ENCODE peak calls at places on chromosomes 13 and 19, in four cellular contexts. One of them, this sample, is unnamed.
A peak's percentile ranks its signal among the peaks of the same experiment; 100 is the strongest.

GRCh38 chr13:109479991-109480696 is 306.2 kb downstream of the IRS2 start:
- DNase-seq in activated T-cell treated with anti-CD3 and anti-CD28 coated beads, Interleukin-2, amount 50 U/mL, for 24 hours: no peak
- DNase-seq in activated CD4-positive, alpha-beta T cell treated with anti-CD3 and anti-CD28 coated beads for 36 hours: no peak
- DNase-seq in esophagus squamous epithelium: no peak
- DNase-seq in this sample: no peak

GRCh38 chr13:48579167-48579918 is 46.5 kb upstream of the RCBTB2 start:
- DNase-seq in activated T-cell treated with anti-CD3 and anti-CD28 coated beads, Interleukin-2, amount 50 U/mL, for 24 hours: no peak
- DNase-seq in activated CD4-positive, alpha-beta T cell treated with anti-CD3 and anti-CD28 coated beads for 36 hours: no peak
- DNase-seq in esophagus squamous epithelium: no peak
- DNase-seq in this sample: no peak

GRCh38 chr13:51717786-51718398 is 86.1 kb downstream of the DHRS12 start:
- DNase-seq in activated T-cell treated with anti-CD3 and anti-CD28 coated beads, Interleukin-2, amount 50 U/mL, for 24 hours: no peak
- DNase-seq in activated CD4-positive, alpha-beta T cell treated with anti-CD3 and anti-CD28 coated beads for 36 hours: no peak
- DNase-seq in esophagus squamous epithelium: no peak
- DNase-seq in this sample: no peak

GRCh38 chr13:43389573-43389972 is 366.2 kb downstream of the DNAJC15 start:
- DNase-seq in activated T-cell treated with anti-CD3 and anti-CD28 coated beads, Interleukin-2, amount 50 U/mL, for 24 hours: no peak
- DNase-seq in activated CD4-positive, alpha-beta T cell treated with anti-CD3 and anti-CD28 coated beads for 36 hours: no peak
- DNase-seq in esophagus squamous epithelium: no peak
- DNase-seq in this sample: no peak

GRCh38 chr13:30016398-30016797 is 166.0 kb upstream of the UBL3 start:
- DNase-seq in activated T-cell treated with anti-CD3 and anti-CD28 coated beads, Interleukin-2, amount 50 U/mL, for 24 hours: no peak
- DNase-seq in activated CD4-positive, alpha-beta T cell treated with anti-CD3 and anti-CD28 coated beads for 36 hours: no peak
- DNase-seq in esophagus squamous epithelium: no peak
- DNase-seq in this sample: no peak

GRCh38 chr13:27362064-27362751 is 62.2 kb upstream of the GTF3A start:
- DNase-seq in activated T-cell treated with anti-CD3 and anti-CD28 coated beads, Interleukin-2, amount 50 U/mL, for 24 hours: peak; percentile 86
- DNase-seq in activated CD4-positive, alpha-beta T cell treated with anti-CD3 and anti-CD28 coated beads for 36 hours: peak; percentile 89
- DNase-seq in esophagus squamous epithelium: peak; percentile 6
- DNase-seq in this sample: peak; percentile 86

GRCh38 chr13:99425485-99426341 is 75.6 kb upstream of the TM9SF2 start:
- DNase-seq in activated T-cell treated with anti-CD3 and anti-CD28 coated beads, Interleukin-2, amount 50 U/mL, for 24 hours: peak; percentile 63
- DNase-seq in activated CD4-positive, alpha-beta T cell treated with anti-CD3 and anti-CD28 coated beads for 36 hours: peak; percentile 80
- DNase-seq in esophagus squamous epithelium: peak; percentile 11
- DNase-seq in this sample: peak; percentile 28

GRCh38 chr13:31236211-31236786 is 36.5 kb downstream of the B3GLCT start:
- DNase-seq in activated T-cell treated with anti-CD3 and anti-CD28 coated beads, Interleukin-2, amount 50 U/mL, for 24 hours: no peak
- DNase-seq in activated CD4-positive, alpha-beta T cell treated with anti-CD3 and anti-CD28 coated beads for 36 hours: peak; percentile 9
- DNase-seq in esophagus squamous epithelium: no peak
- DNase-seq in this sample: no peak

GRCh38 chr13:106753241-106753640 is 185.3 kb upstream of the ARGLU1 start:
- DNase-seq in activated T-cell treated with anti-CD3 and anti-CD28 coated beads, Interleukin-2, amount 50 U/mL, for 24 hours: no peak
- DNase-seq in activated CD4-positive, alpha-beta T cell treated with anti-CD3 and anti-CD28 coated beads for 36 hours: no peak
- DNase-seq in esophagus squamous epithelium: no peak
- DNase-seq in this sample: peak; percentile 58

GRCh38 chr13:72437458-72437857 is 290.0 kb downstream of the MZT1 start:
- DNase-seq in activated T-cell treated with anti-CD3 and anti-CD28 coated beads, Interleukin-2, amount 50 U/mL, for 24 hours: no peak
- DNase-seq in activated CD4-positive, alpha-beta T cell treated with anti-CD3 and anti-CD28 coated beads for 36 hours: no peak
- DNase-seq in esophagus squamous epithelium: no peak
- DNase-seq in this sample: no peak

GRCh38 chr13:109451726-109452125 is 334.7 kb downstream of the IRS2 start:
- DNase-seq in activated T-cell treated with anti-CD3 and anti-CD28 coated beads, Interleukin-2, amount 50 U/mL, for 24 hours: no peak
- DNase-seq in activated CD4-positive, alpha-beta T cell treated with anti-CD3 and anti-CD28 coated beads for 36 hours: no peak
- DNase-seq in esophagus squamous epithelium: no peak
- DNase-seq in this sample: no peak

GRCh38 chr13:30808600-30808999 is 73.3 kb downstream of the ALOX5AP start:
- DNase-seq in activated T-cell treated with anti-CD3 and anti-CD28 coated beads, Interleukin-2, amount 50 U/mL, for 24 hours: no peak
- DNase-seq in activated CD4-positive, alpha-beta T cell treated with anti-CD3 and anti-CD28 coated beads for 36 hours: peak; percentile 31
- DNase-seq in esophagus squamous epithelium: no peak
- DNase-seq in this sample: no peak

GRCh38 chr13:97753942-97754670 is 199.4 kb upstream of the IPO5 start:
- DNase-seq in activated T-cell treated with anti-CD3 and anti-CD28 coated beads, Interleukin-2, amount 50 U/mL, for 24 hours: no peak
- DNase-seq in activated CD4-positive, alpha-beta T cell treated with anti-CD3 and anti-CD28 coated beads for 36 hours: peak; percentile 31
- DNase-seq in esophagus squamous epithelium: no peak
- DNase-seq in this sample: no peak

GRCh38 chr19:8566855-8567254 is 10.4 kb downstream of the MYO1F start:
- DNase-seq in activated T-cell treated with anti-CD3 and anti-CD28 coated beads, Interleukin-2, amount 50 U/mL, for 24 hours: no peak
- DNase-seq in activated CD4-positive, alpha-beta T cell treated with anti-CD3 and anti-CD28 coated beads for 36 hours: no peak
- DNase-seq in esophagus squamous epithelium: no peak
- DNase-seq in this sample: no peak

GRCh38 chr19:3949294-3949693 is 16.4 kb downstream of the NMRK2 start:
- DNase-seq in activated T-cell treated with anti-CD3 and anti-CD28 coated beads, Interleukin-2, amount 50 U/mL, for 24 hours: no peak
- DNase-seq in activated CD4-positive, alpha-beta T cell treated with anti-CD3 and anti-CD28 coated beads for 36 hours: no peak
- DNase-seq in esophagus squamous epithelium: no peak
- DNase-seq in this sample: no peak

GRCh38 chr19:33428627-33429013 is 55.1 kb downstream of the CEBPG start:
- DNase-seq in activated T-cell treated with anti-CD3 and anti-CD28 coated beads, Interleukin-2, amount 50 U/mL, for 24 hours: no peak
- DNase-seq in activated CD4-positive, alpha-beta T cell treated with anti-CD3 and anti-CD28 coated beads for 36 hours: no peak
- DNase-seq in esophagus squamous epithelium: no peak
- DNase-seq in this sample: no peak

GRCh38 chr19:30557212-30557611 is 185.0 kb downstream of the ZNF536 start:
- DNase-seq in activated T-cell treated with anti-CD3 and anti-CD28 coated beads, Interleukin-2, amount 50 U/mL, for 24 hours: no peak
- DNase-seq in activated CD4-positive, alpha-beta T cell treated with anti-CD3 and anti-CD28 coated beads for 36 hours: no peak
- DNase-seq in esophagus squamous epithelium: no peak
- DNase-seq in this sample: no peak

GRCh38 chr19:41367848-41368301 is 3.9 kb upstream of the B9D2 start:
- DNase-seq in activated T-cell treated with anti-CD3 and anti-CD28 coated beads, Interleukin-2, amount 50 U/mL, for 24 hours: no peak
- DNase-seq in activated CD4-positive, alpha-beta T cell treated with anti-CD3 and anti-CD28 coated beads for 36 hours: no peak
- DNase-seq in esophagus squamous epithelium: no peak
- DNase-seq in this sample: no peak

GRCh38 chr13:107650081-107650701 is 565.1 kb downstream of the LIG4 start:
- DNase-seq in activated T-cell treated with anti-CD3 and anti-CD28 coated beads, Interleukin-2, amount 50 U/mL, for 24 hours: peak; percentile 37
- DNase-seq in activated CD4-positive, alpha-beta T cell treated with anti-CD3 and anti-CD28 coated beads for 36 hours: peak; percentile 60
- DNase-seq in esophagus squamous epithelium: no peak
- DNase-seq in this sample: peak; percentile 46

GRCh38 chr13:64801768-64802167 is 2428.4 kb downstream of the PCDH9 start:
- DNase-seq in activated T-cell treated with anti-CD3 and anti-CD28 coated beads, Interleukin-2, amount 50 U/mL, for 24 hours: no peak
- DNase-seq in activated CD4-positive, alpha-beta T cell treated with anti-CD3 and anti-CD28 coated beads for 36 hours: no peak
- DNase-seq in esophagus squamous epithelium: no peak
- DNase-seq in this sample: no peak

GRCh38 chr19:15911599-15912237 is 13.8 kb upstream of the CYP4F2 start:
- DNase-seq in activated T-cell treated with anti-CD3 and anti-CD28 coated beads, Interleukin-2, amount 50 U/mL, for 24 hours: no peak
- DNase-seq in activated CD4-positive, alpha-beta T cell treated with anti-CD3 and anti-CD28 coated beads for 36 hours: no peak
- DNase-seq in esophagus squamous epithelium: no peak
- DNase-seq in this sample: no peak

GRCh38 chr13:46630419-46631183 is 77.6 kb downstream of the LRCH1 start:
- DNase-seq in activated T-cell treated with anti-CD3 and anti-CD28 coated beads, Interleukin-2, amount 50 U/mL, for 24 hours: no peak
- DNase-seq in activated CD4-positive, alpha-beta T cell treated with anti-CD3 and anti-CD28 coated beads for 36 hours: no peak
- DNase-seq in esophagus squamous epithelium: no peak
- DNase-seq in this sample: no peak

GRCh38 chr19:17743874-17744273 is 7.4 kb upstream of the FCHO1 start:
- DNase-seq in activated T-cell treated with anti-CD3 and anti-CD28 coated beads, Interleukin-2, amount 50 U/mL, for 24 hours: no peak
- DNase-seq in activated CD4-positive, alpha-beta T cell treated with anti-CD3 and anti-CD28 coated beads for 36 hours: peak; percentile 44
- DNase-seq in esophagus squamous epithelium: no peak
- DNase-seq in this sample: no peak

GRCh38 chr13:50969691-50970090 is 60.1 kb downstream of the RNASEH2B start:
- DNase-seq in activated T-cell treated with anti-CD3 and anti-CD28 coated beads, Interleukin-2, amount 50 U/mL, for 24 hours: no peak
- DNase-seq in activated CD4-positive, alpha-beta T cell treated with anti-CD3 and anti-CD28 coated beads for 36 hours: no peak
- DNase-seq in esophagus squamous epithelium: no peak
- DNase-seq in this sample: no peak

GRCh38 chr19:13849991-13850909 is 26.7 kb upstream of the NANOS3 start:
- DNase-seq in activated T-cell treated with anti-CD3 and anti-CD28 coated beads, Interleukin-2, amount 50 U/mL, for 24 hours: peak; percentile 82
- DNase-seq in activated CD4-positive, alpha-beta T cell treated with anti-CD3 and anti-CD28 coated beads for 36 hours: peak; percentile 86
- DNase-seq in esophagus squamous epithelium: no peak
- DNase-seq in this sample: peak; percentile 83

GRCh38 chr13:97574926-97575325 is 141.0 kb downstream of the RAP2A start:
- DNase-seq in activated T-cell treated with anti-CD3 and anti-CD28 coated beads, Interleukin-2, amount 50 U/mL, for 24 hours: no peak
- DNase-seq in activated CD4-positive, alpha-beta T cell treated with anti-CD3 and anti-CD28 coated beads for 36 hours: peak; percentile 50
- DNase-seq in esophagus squamous epithelium: no peak
- DNase-seq in this sample: no peak

GRCh38 chr19:39014037-39014436 is 18.3 kb downstream of the FBXO27 start:
- DNase-seq in activated T-cell treated with anti-CD3 and anti-CD28 coated beads, Interleukin-2, amount 50 U/mL, for 24 hours: no peak
- DNase-seq in activated CD4-positive, alpha-beta T cell treated with anti-CD3 and anti-CD28 coated beads for 36 hours: no peak
- DNase-seq in esophagus squamous epithelium: no peak
- DNase-seq in this sample: no peak

GRCh38 chr13:39618546-39618945 is 15.6 kb upstream of the LHFPL6 start:
- DNase-seq in activated T-cell treated with anti-CD3 and anti-CD28 coated beads, Interleukin-2, amount 50 U/mL, for 24 hours: no peak
- DNase-seq in activated CD4-positive, alpha-beta T cell treated with anti-CD3 and anti-CD28 coated beads for 36 hours: no peak
- DNase-seq in esophagus squamous epithelium: no peak
- DNase-seq in this sample: no peak

This sample was measured in thyroid gland.